ENCODE peak calls at places on chromosomes 3 and 15, in six cellular contexts. W is stomach, X is K562, Y is pancreas, Q is kidney, Z is fibroblast of lung. I is an unnamed sample.

GRCh38 chr3:157856078-157856939 is 249.9 kb downstream of the SHOX2 start:
- DNase-seq in Y (peak), W (no peak), Z (peak), X (no peak), Q (no peak), I (no peak)

GRCh38 chr3:35383719-35384555 is 255.4 kb upstream of the ARPP21 start:
- DNase-seq in Q (no peak), X (no peak), W (no peak), Z (peak), Y (no peak), I (no peak)

GRCh38 chr15:52280326-52281084 is 15.1 kb downstream of the MYO5C start:
- DNase-seq in Q (no peak), Y (peak), Z (no peak), X (no peak), W (no peak), I (no peak)

GRCh38 chr3:126508539-126508938 is 9.0 kb downstream of the UROC1 start:
- DNase-seq in Y (no peak), W (no peak), X (no peak), Q (peak), Z (no peak), I (no peak)

GRCh38 chr3:47491186-47491585 is 15.4 kb upstream of the SCAP start:
- DNase-seq in Y (no peak), Z (no peak), X (no peak), Q (no peak), W (no peak), I (no peak)

GRCh38 chr3:151301787-151302186 is 14.8 kb downstream of the GPR87 start:
- DNase-seq in Q (no peak), Y (no peak), W (no peak), Z (peak), X (no peak), I (no peak)

GRCh38 chr3:156892701-156893100 is 66.5 kb downstream of the LEKR1 start:
- DNase-seq in X (no peak), Q (no peak), Z (peak), Y (no peak), W (no peak), I (no peak)

GRCh38 chr15:59180946-59181345 is 25.7 kb upstream of the LDHAL6B start:
- DNase-seq in W (no peak), Z (peak), X (no peak), Q (no peak), Y (no peak), I (no peak)

GRCh38 chr3:139982404-139982803 is 47.4 kb downstream of the CLSTN2 start:
- DNase-seq in Z (no peak), Q (no peak), X (no peak), Y (no peak), W (no peak), I (no peak)

GRCh38 chr3:42055291-42055690 is 35.9 kb upstream of the TRAK1 start:
- DNase-seq in Z (peak), X (no peak), Y (no peak), W (no peak), Q (no peak), I (no peak)

GRCh38 chr3:179653777-179654117 is 907 bp downstream of the USP13 start:
- DNase-seq in Z (no peak), Q (no peak), Y (no peak), W (no peak), X (no peak), I (peak)

GRCh38 chr3:97991278-97991652 is 19.0 kb upstream of the RIOX2 start:
- DNase-seq in W (no peak), Y (no peak), Q (no peak), X (no peak), Z (no peak), I (no peak)

GRCh38 chr3:147864754-147865354 is 455.7 kb downstream of the ZIC1 start:
- DNase-seq in Z (peak), Y (no peak), Q (no peak), X (no peak), W (no peak), I (no peak)

GRCh38 chr15:61834076-61834697 is 226.1 kb downstream of the VPS13C start:
- DNase-seq in X (peak), Z (peak), Y (peak), Q (peak), W (peak), I (peak)

GRCh38 chr3:11591401-11592266 is 52.1 kb downstream of the VGLL4 start:
- DNase-seq in Y (peak), W (peak), X (no peak), Q (peak), Z (peak), I (no peak)

GRCh38 chr15:69319384-69320375 is 21.0 kb downstream of the PAQR5 start:
- DNase-seq in Q (no peak), X (no peak), W (no peak), Z (no peak), Y (no peak), I (no peak)

GRCh38 chr15:31776039-31776438 is 254.3 kb upstream of the CHRNA7 start:
- DNase-seq in Y (no peak), W (no peak), X (no peak), Z (no peak), Q (no peak), I (no peak)

GRCh38 chr3:38533285-38533994 is 37.3 kb downstream of the EXOG start:
- DNase-seq in Z (no peak), Q (no peak), X (peak), W (no peak), Y (no peak), I (no peak)

GRCh38 chr3:182738583-182739514 is 54.5 kb upstream of the ATP11B start:
- DNase-seq in X (no peak), Q (no peak), W (peak), Z (peak), Y (no peak), I (no peak)

GRCh38 chr3:151210676-151211381 is 7.8 kb upstream of the GPR171 start:
- DNase-seq in Z (no peak), X (no peak), W (no peak), Y (no peak), Q (no peak), I (no peak)

GRCh38 chr3:13414040-13414729 is 5.9 kb downstream of the NUP210 start:
- DNase-seq in Q (peak), X (peak), W (peak), Y (no peak), Z (no peak), I (peak)

GRCh38 chr3:65908588-65908987 is 130.1 kb downstream of the MAGI1 start:
- DNase-seq in Q (no peak), W (no peak), X (no peak), Z (no peak), Y (no peak), I (no peak)

GRCh38 chr3:65915477-65915876 is 123.2 kb downstream of the MAGI1 start:
- DNase-seq in W (no peak), Y (no peak), X (no peak), Z (no peak), Q (no peak), I (no peak)

GRCh38 chr3:65912647-65913046 is 126.1 kb downstream of the MAGI1 start:
- DNase-seq in Y (no peak), W (no peak), X (no peak), Q (no peak), Z (no peak), I (no peak)

GRCh38 chr3:65914740-65915366 is 123.9 kb downstream of the MAGI1 start:
- DNase-seq in Q (no peak), Y (no peak), W (no peak), Z (no peak), X (no peak), I (no peak)

DNA sequence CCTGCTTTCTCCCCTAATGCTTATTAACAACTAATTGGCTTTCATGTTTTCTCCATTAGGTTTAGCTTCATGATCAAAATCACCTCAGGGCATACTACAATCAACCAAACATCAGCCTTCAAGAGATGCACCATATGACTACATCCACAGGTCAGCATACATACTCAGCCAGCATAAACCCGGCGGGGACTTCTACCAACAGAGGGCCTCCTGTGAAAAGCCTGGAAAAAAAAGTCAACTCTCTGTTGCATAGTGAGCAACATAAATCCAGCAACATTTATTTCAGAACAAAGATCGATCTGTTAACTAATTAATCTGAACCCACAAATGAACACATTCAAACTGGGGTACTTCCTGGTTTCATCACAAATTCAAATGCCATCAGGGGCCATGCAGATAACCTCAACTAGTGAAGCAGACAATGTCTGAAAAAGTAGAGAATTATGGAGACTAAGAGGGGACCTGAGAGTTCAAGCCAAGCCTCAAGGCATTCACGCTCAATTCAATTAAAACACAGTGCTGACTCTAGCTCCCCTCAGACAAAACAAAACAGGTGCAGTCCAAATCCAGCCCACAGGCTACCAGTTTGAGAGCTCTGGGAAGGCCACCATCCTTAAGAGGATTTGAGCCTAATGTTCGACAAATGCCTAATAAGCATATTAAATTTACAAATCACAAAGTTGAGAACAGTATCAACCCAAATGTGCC is 124.5 kb downstream of the MAGI1 start:
- DNase-seq in X (no peak), Y (no peak), Z (no peak), Q (no peak), W (no peak), I (no peak)
- TF ChIP-seq CTCF in X (no peak), Y (no peak), Z (no peak), Q (no peak), W (no peak), I (no peak)

GRCh38 chr3:119035014-119035346 is 334 bp upstream of the IGSF11 start:
- DNase-seq in Y (no peak), W (no peak), Z (no peak), Q (no peak), X (peak), I (no peak)
- TF ChIP-seq CTCF in Y (no peak), W (no peak), Z (no peak), Q (no peak), X (no peak), I (no peak)

GRCh38 chr3:34374521-34374920 is 576.1 kb downstream of the PDCD6IP start:
- DNase-seq in X (no peak), Y (no peak), W (no peak), Z (no peak), Q (no peak), I (no peak)

GRCh38 chr3:34381243-34381642 is 582.8 kb downstream of the PDCD6IP start:
- DNase-seq in X (no peak), Y (no peak), Q (no peak), W (no peak), Z (no peak), I (no peak)

GRCh38 chr3:34376691-34377090 is 578.3 kb downstream of the PDCD6IP start:
- DNase-seq in W (no peak), Y (no peak), Q (no peak), X (no peak), Z (no peak), I (no peak)

GRCh38 chr3:34382859-34383258 is 584.4 kb downstream of the PDCD6IP start:
- DNase-seq in Y (peak), W (no peak), Z (no peak), Q (no peak), X (no peak), I (no peak)

DNA sequence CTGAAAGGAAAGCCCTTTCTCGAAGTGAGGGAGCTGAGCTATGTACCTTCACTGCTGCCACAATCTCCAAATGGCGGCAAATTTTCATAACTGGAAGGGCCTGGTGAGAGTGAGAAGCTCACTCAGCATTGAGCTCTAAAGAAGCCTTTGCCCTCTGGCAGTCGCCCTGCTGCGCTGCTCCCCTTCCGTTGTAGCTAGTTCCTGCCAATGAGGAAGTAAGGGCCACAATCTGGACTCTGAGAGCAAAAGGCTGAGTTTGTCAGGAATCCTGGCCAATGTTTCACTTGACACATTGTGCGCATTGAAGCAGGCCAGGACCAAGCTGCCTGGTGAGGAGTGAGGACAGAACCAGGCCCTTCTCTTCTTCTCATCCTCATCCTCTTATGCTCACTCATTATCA is 579.5 kb downstream of the PDCD6IP start:
- DNase-seq in Q (no peak), X (no peak), Z (no peak), Y (no peak), W (peak), I (no peak)
- TF ChIP-seq CTCF in Q (no peak), X (no peak), Z (no peak), Y (no peak), W (no peak), I (no peak)

GRCh38 chr3:69086133-69086722 is 1.5 kb downstream of the ARL6IP5 start:
- DNase-seq in Q (peak), Z (peak), Y (peak), W (peak), X (peak), I (peak)
- TF ChIP-seq CTCF in Q (no peak), Z (no peak), Y (no peak), W (no peak), X (no peak), I (no peak)

GRCh38 chr15:82832601-82833209 is 23.3 kb downstream of the WHAMM start:
- DNase-seq in X (no peak), W (no peak), Q (no peak), Y (no peak), Z (peak), I (no peak)
- TF ChIP-seq CTCF in X (no peak), W (no peak), Q (no peak), Y (no peak), Z (peak), I (no peak)

GRCh38 chr15:65426216-65426853 is 3.6 kb upstream of the IGDCC4 start:
- DNase-seq in Q (no peak), X (no peak), Z (no peak), Y (no peak), W (no peak), I (no peak)

GRCh38 chr15:65434201-65434600 is 11.5 kb upstream of the IGDCC4 start:
- DNase-seq in Y (no peak), W (no peak), Q (no peak), Z (no peak), X (no peak), I (no peak)

DNA sequence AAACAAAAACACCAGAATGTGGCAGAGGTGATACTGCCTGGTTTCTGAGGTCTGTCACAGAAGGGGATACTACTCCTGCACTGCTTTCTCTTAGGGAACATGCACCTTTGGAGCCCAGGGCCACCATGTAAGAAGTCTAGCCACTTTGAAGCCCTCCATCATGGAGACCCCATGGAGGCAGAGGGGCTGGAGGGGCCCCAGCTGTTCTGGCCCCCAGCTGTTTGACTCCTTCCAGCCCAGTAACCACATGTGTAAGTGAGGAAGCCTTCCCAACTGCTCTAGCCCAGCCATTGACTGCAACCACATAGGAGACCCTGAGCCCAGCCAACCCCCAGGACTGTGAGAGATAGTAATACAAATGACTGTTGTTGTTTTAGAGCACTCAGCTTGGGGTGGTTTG is 9.0 kb upstream of the IGDCC4 start:
- DNase-seq in Q (no peak), Z (no peak), X (no peak), Y (no peak), W (no peak), I (no peak)
- TF ChIP-seq CTCF in Q (no peak), Z (no peak), X (no peak), Y (no peak), W (no peak), I (no peak)

GRCh38 chr3:133467780-133468179 is 67.9 kb downstream of the BFSP2 start:
- DNase-seq in Z (no peak), Q (no peak), W (no peak), X (no peak), Y (no peak), I (no peak)

GRCh38 chr3:133463441-133463860 is 63.6 kb downstream of the BFSP2 start:
- DNase-seq in Y (no peak), X (no peak), Q (no peak), W (no peak), Z (no peak), I (no peak)

GRCh38 chr3:133461291-133461690 is 61.4 kb downstream of the BFSP2 start:
- DNase-seq in Z (no peak), Y (no peak), Q (no peak), X (no peak), W (no peak), I (no peak)

GRCh38 chr3:133466531-133467386 is 66.9 kb downstream of the BFSP2 start:
- DNase-seq in Z (no peak), Q (no peak), Y (no peak), X (no peak), W (no peak), I (peak)

GRCh38 chr3:133464573-133464972 is 64.7 kb downstream of the BFSP2 start:
- DNase-seq in Y (no peak), W (no peak), Z (peak), X (no peak), Q (no peak), I (no peak)
- TF ChIP-seq CTCF in Y (peak), W (no peak), Z (peak), X (peak), Q (no peak), I (no peak)

DNA sequence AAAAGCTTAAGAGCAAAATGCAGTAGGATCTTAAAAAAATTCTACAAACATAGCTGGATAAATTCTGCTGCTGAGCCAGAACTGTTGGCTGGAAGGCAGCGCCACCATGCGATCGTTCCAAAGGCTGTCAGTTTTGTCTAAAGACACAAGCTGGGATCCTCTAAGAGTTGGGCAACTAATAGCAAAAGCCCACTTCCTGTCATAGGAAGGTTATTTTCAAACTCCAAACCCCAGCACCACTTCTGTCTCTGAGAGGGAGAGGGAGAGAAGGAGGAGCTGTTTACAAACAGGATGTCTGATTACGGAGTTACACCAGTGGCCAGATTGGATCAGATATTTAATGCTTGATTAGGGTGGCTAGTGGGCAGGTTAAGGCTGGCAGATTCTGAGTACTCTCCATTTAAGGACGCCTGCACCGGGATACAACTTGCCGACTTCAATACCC is 44.0 kb downstream of the EIF4E3 start:
- DNase-seq in X (peak), W (peak), Z (peak), Y (peak), Q (no peak), I (no peak)
- TF ChIP-seq CTCF in X (peak), W (peak), Z (peak), Y (peak), Q (peak), I (no peak)

DNA sequence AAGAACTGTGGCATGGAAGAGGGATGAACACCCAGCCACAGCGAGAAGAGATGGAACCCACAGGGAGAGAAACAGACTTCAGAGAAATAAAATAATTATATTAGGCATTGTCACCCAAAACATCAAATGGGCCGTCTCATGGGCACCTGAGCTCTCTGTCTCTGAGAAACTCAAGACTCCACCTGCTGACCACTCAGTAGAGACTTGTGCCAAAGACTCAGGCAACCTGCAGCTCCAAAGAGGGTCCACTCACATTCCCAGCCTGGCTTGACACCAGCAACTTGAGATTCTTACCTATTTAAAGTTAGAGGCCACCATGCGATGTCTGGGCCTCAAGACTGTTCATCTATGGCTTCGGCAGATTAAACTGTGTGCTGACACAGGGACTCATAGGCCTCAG is 12.0 kb downstream of the SEMA5B start:
- DNase-seq in Z (no peak), Y (no peak), X (no peak), Q (no peak), W (no peak), I (no peak)
- TF ChIP-seq CTCF in Z (no peak), Y (no peak), X (peak), Q (no peak), W (no peak), I (no peak)